ENCODE peak calls at places on chromosomes 1 and 21, in ten cellular contexts. Y is ovary; H is CD4-positive, alpha-beta T cell; D is fibroblast of lung; X is kidney; Z is A549; S is OCI-LY7; O is mesenchymal stem cell; A is left lung; W is substantia nigra. J is an unnamed sample.

GRCh38 chr1:53542551-53542950 is 83.4 kb downstream of the DMRTB1 start:
- DNase-seq in Y (no peak), H (no peak), D (no peak), X (no peak), Z (no peak), S (no peak), O (no peak), A (no peak), W (no peak), J (no peak)

GRCh38 chr1:211870156-211870555 is 39.6 kb upstream of the LPGAT1 start:
- DNase-seq in Y (no peak), H (no peak), D (peak), X (no peak), Z (no peak), S (no peak), O (no peak), A (no peak), W (no peak), J (no peak)

GRCh38 chr1:15304708-15305326 is 57.8 kb downstream of the FHAD1 start:
- DNase-seq in Y (peak), H (peak), D (peak), X (no peak), Z (peak), S (peak), O (peak), A (peak), W (peak), J (no peak)

GRCh38 chr1:82867781-82868180 is 1067.0 kb downstream of the ADGRL2 start:
- DNase-seq in Y (no peak), H (no peak), D (no peak), X (no peak), Z (no peak), S (no peak), O (peak), A (no peak), W (no peak), J (no peak)

GRCh38 chr1:110749960-110750359 is 75.2 kb upstream of the KCNA3 start:
- DNase-seq in Y (no peak), H (no peak), D (no peak), X (no peak), Z (no peak), S (no peak), O (no peak), A (no peak), W (no peak), J (no peak)

GRCh38 chr1:18118078-18118477 is 10.5 kb downstream of the IGSF21 start:
- DNase-seq in Y (no peak), H (no peak), D (no peak), X (no peak), Z (no peak), S (no peak), O (no peak), A (no peak), W (peak), J (no peak)

GRCh38 chr1:17108360-17108759 is 10.9 kb downstream of the PADI2 start:
- DNase-seq in Y (no peak), H (no peak), D (no peak), X (no peak), Z (no peak), S (no peak), O (no peak), A (no peak), W (no peak), J (no peak)

GRCh38 chr21:30616125-30616524 is at the start of gene KRTAP20-1:
- DNase-seq in Y (no peak), H (no peak), D (no peak), X (no peak), Z (no peak), S (no peak), O (no peak), A (no peak), W (no peak), J (no peak)

GRCh38 chr1:154402409-154402921 is 2.7 kb upstream of the IL6R start:
- DNase-seq in Y (no peak), H (no peak), D (no peak), X (no peak), Z (no peak), S (no peak), O (no peak), A (no peak), W (no peak), J (no peak)

GRCh38 chr21:34075099-34075425 is 1.7 kb downstream of the MRPS6 start:
- DNase-seq in Y (no peak), H (no peak), D (no peak), X (no peak), Z (no peak), S (no peak), O (no peak), A (no peak), W (no peak), J (no peak)

GRCh38 chr1:217133958-217134856 is 411.0 kb upstream of the ESRRG start:
- DNase-seq in Y (no peak), H (no peak), D (peak), X (no peak), Z (no peak), S (no peak), O (peak), A (no peak), W (no peak), J (no peak)

GRCh38 chr1:36924282-36924791 is 110.0 kb downstream of the GRIK3 start:
- DNase-seq in Y (peak), H (no peak), D (peak), X (peak), Z (no peak), S (peak), O (no peak), A (no peak), W (peak), J (peak)

GRCh38 chr1:205689479-205689878 is 9.2 kb upstream of the SLC45A3 start:
- DNase-seq in Y (no peak), H (no peak), D (no peak), X (no peak), Z (no peak), S (no peak), O (no peak), A (no peak), W (no peak), J (no peak)

GRCh38 chr1:245129811-245130210 is 25.0 kb upstream of the KIF26B start:
- DNase-seq in Y (peak), H (no peak), D (peak), X (no peak), Z (no peak), S (no peak), O (no peak), A (no peak), W (no peak), J (no peak)

GRCh38 chr1:62194651-62195282 is at the start of gene L1TD1:
- DNase-seq in Y (no peak), H (no peak), D (no peak), X (no peak), Z (no peak), S (no peak), O (no peak), A (no peak), W (no peak), J (no peak)

GRCh38 chr21:32562426-32562825 is 22.9 kb downstream of the TCP10L start:
- DNase-seq in Y (peak), H (no peak), D (peak), X (no peak), Z (no peak), S (no peak), O (peak), A (no peak), W (no peak), J (peak)

GRCh38 chr1:97144527-97144926 is 422.9 kb downstream of the PTBP2 start:
- DNase-seq in Y (no peak), H (no peak), D (peak), X (no peak), Z (no peak), S (no peak), O (peak), A (no peak), W (no peak), J (peak)

GRCh38 chr1:56911539-56911938 is 54.3 kb downstream of the C8B start:
- DNase-seq in Y (no peak), H (no peak), D (peak), X (no peak), Z (no peak), S (no peak), O (no peak), A (no peak), W (no peak), J (no peak)

GRCh38 chr1:162992945-162993344 is 76.2 kb upstream of the RGS4 start:
- DNase-seq in Y (no peak), H (no peak), D (no peak), X (no peak), Z (no peak), S (no peak), O (peak), A (no peak), W (no peak), J (no peak)

GRCh38 chr21:35367558-35367957 is 318.5 kb upstream of the RUNX1 start:
- DNase-seq in Y (no peak), H (no peak), D (no peak), X (no peak), Z (no peak), S (no peak), O (no peak), A (no peak), W (no peak), J (no peak)

GRCh38 chr1:42935313-42935624 is 23.4 kb downstream of the SLC2A1 start:
- DNase-seq in Y (no peak), H (no peak), D (no peak), X (peak), Z (no peak), S (peak), O (no peak), A (peak), W (no peak), J (no peak)

GRCh38 chr1:87273291-87273690 is 55.4 kb upstream of the LMO4 start:
- DNase-seq in Y (no peak), H (no peak), D (no peak), X (no peak), Z (no peak), S (no peak), O (no peak), A (no peak), W (no peak), J (no peak)

GRCh38 chr1:87279201-87279860 is 49.3 kb upstream of the LMO4 start:
- DNase-seq in Y (no peak), H (no peak), D (peak), X (no peak), Z (no peak), S (no peak), O (no peak), A (no peak), W (no peak), J (peak)

GRCh38 chr1:87279966-87280535 is 48.6 kb upstream of the LMO4 start:
- DNase-seq in Y (no peak), H (no peak), D (peak), X (no peak), Z (no peak), S (peak), O (peak), A (no peak), W (no peak), J (no peak)

GRCh38 chr1:87274851-87275250 is 53.8 kb upstream of the LMO4 start:
- DNase-seq in Y (no peak), H (no peak), D (no peak), X (no peak), Z (no peak), S (no peak), O (no peak), A (no peak), W (no peak), J (no peak)

DNA sequence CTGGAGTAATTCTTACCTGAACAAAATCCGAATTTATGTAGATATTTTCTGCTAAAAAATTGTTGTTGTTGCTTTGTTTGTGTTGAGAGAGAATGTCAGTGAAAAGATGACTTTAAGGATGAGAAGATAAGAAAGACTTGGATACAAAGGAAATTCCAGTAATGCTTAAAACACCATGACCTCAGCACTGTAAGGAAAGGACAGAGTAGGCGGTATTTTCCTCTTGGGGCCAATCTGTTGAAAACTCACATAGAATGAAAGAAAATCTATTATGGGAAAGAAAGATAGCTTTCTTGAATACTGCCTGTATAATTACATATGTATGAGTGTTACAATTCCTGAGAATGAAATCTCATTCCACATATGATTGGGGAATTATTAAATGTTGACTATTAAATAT is 49.9 kb upstream of the LMO4 start:
- DNase-seq in Y (no peak), H (no peak), D (peak), X (no peak), Z (no peak), S (no peak), O (no peak), A (no peak), W (no peak), J (no peak)
- H3K27ac ChIP-seq in Y (no peak), H (no peak), D (no peak), X (no peak), Z (no peak), S (no peak), O (no peak), A (no peak), W (no peak), J (peak)

DNA sequence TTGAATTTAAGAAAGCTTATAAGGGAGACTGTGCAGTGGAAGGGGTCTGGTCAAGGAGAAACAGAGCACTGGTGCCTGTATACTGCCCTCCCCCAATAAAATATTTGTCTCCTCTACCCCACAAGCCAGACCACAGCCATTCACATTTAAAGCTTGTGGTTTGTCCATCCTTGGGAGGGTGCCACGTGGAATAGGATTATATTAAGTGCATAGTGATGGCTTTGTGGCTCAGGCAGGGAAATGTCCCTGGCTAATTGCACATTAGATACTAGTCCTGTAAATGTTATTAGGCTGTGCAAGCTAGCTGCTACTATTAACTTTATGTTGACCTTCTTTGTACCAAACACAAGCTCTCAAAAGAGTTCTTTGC is 210.4 kb downstream of the ROR1 start:
- DNase-seq in Y (no peak), H (no peak), D (peak), X (no peak), Z (no peak), S (no peak), O (peak), A (no peak), W (no peak), J (peak)
- H3K27ac ChIP-seq in Y (no peak), H (no peak), D (no peak), X (no peak), Z (no peak), S (no peak), O (no peak), A (no peak), W (no peak), J (no peak)

GRCh38 chr1:184388671-184389292 is 2.0 kb downstream of the C1orf21 start:
- DNase-seq in Y (no peak), H (no peak), D (no peak), X (no peak), Z (no peak), S (no peak), O (no peak), A (no peak), W (no peak), J (no peak)
- H3K27ac ChIP-seq in Y (no peak), H (no peak), D (peak), X (no peak), Z (no peak), S (no peak), O (no peak), A (peak), W (no peak), J (no peak)

GRCh38 chr1:6096243-6097116 is 50.8 kb downstream of the KCNAB2 start:
- DNase-seq in Y (no peak), H (no peak), D (no peak), X (peak), Z (no peak), S (no peak), O (no peak), A (no peak), W (no peak), J (no peak)
- H3K27ac ChIP-seq in Y (no peak), H (no peak), D (no peak), X (no peak), Z (no peak), S (no peak), O (no peak), A (no peak), W (no peak), J (no peak)

GRCh38 chr1:6601865-6602668 is 602 bp downstream of the KLHL21 start:
- DNase-seq in Y (peak), H (peak), D (peak), X (peak), Z (no peak), S (no peak), O (peak), A (peak), W (no peak), J (no peak)
- H3K27ac ChIP-seq in Y (peak), H (peak), D (peak), X (peak), Z (peak), S (no peak), O (peak), A (peak), W (peak), J (peak)

GRCh38 chr21:46096596-46096981 is 1.3 kb upstream of the COL6A2 start:
- DNase-seq in Y (peak), H (no peak), D (no peak), X (peak), Z (no peak), S (no peak), O (no peak), A (no peak), W (no peak), J (no peak)

GRCh38 chr21:46095106-46095719 is 2.7 kb upstream of the COL6A2 start:
- DNase-seq in Y (peak), H (no peak), D (no peak), X (no peak), Z (no peak), S (no peak), O (no peak), A (no peak), W (no peak), J (no peak)

GRCh38 chr21:46096997-46097825 is 701 bp upstream of the COL6A2 start:
- DNase-seq in Y (peak), H (no peak), D (no peak), X (peak), Z (no peak), S (no peak), O (no peak), A (no peak), W (no peak), J (no peak)

GRCh38 chr21:46094401-46095105 is 3.4 kb upstream of the COL6A2 start:
- DNase-seq in Y (no peak), H (no peak), D (no peak), X (no peak), Z (no peak), S (no peak), O (no peak), A (no peak), W (no peak), J (no peak)

GRCh38 chr21:46095814-46096595 is 1.9 kb upstream of the COL6A2 start:
- DNase-seq in Y (peak), H (no peak), D (no peak), X (no peak), Z (no peak), S (no peak), O (no peak), A (no peak), W (no peak), J (no peak)
- H3K27ac ChIP-seq in Y (no peak), H (no peak), D (no peak), X (no peak), Z (no peak), S (no peak), O (no peak), A (no peak), W (no peak), J (no peak)

DNA sequence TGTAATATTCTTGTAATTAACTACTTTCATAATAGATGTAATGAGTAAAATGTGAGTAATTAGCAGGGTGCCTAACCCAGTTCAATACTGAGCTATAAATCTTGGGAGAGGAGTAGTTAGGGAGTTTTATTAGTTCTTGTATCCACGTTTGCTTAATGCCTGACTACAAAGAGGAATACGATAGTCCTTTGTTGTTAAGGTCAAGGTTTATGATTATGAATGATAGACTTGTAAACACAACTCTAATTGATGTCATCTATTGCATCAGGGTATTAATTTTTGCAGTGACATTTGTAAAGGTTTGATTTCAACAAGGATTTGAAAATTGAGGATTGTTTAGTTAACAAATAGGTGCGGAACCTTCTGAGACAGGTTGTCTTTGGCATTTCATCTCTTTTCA is 9.6 kb downstream of the SOAT1 start:
- DNase-seq in Y (no peak), H (no peak), D (no peak), X (no peak), Z (no peak), S (no peak), O (no peak), A (no peak), W (no peak), J (no peak)
- H3K27ac ChIP-seq in Y (no peak), H (no peak), D (no peak), X (no peak), Z (no peak), S (no peak), O (no peak), A (no peak), W (no peak), J (no peak)

J was measured in brain microvascular endothelial cell.